ENCODE peak calls at places on chromosome X, in nine cellular contexts. G is SK-N-SH; Q is cardiac muscle cell; K is aorta; F is CD4-positive, CD25-positive, alpha-beta regulatory T cell; Z is kidney; M is mammary epithelial cell; Y is right cardiac atrium; S is lower lobe of right lung. B is an unnamed sample.

GRCh38 chrX:154719132-154719675 is 31.7 kb downstream of the GAB3 start:
- DNase-seq in M (no peak), Z (no peak), S (no peak), K (no peak), Y (no peak), Q (peak; percentile 72), G (no peak), F (no peak), B (no peak)

GRCh38 chrX:23773601-23774175 is 9.3 kb upstream of the SAT1 start:
- DNase-seq in Y (no peak), K (no peak), Z (no peak), Q (no peak), F (peak; percentile 55), S (no peak), M (no peak), G (no peak), B (no peak)

GRCh38 chrX:112058255-112058654 is 24.3 kb downstream of the TRPC5 start:
- DNase-seq in F (no peak), Y (no peak), M (no peak), Z (no peak), Q (peak; percentile 3), K (no peak), S (no peak), G (no peak), B (no peak)

GRCh38 chrX:117860517-117860916 is 256.1 kb downstream of the KLHL13 start:
- DNase-seq in K (no peak), Z (no peak), M (no peak), Q (no peak), G (no peak), F (no peak), Y (no peak), S (no peak), B (no peak)

GRCh38 chrX:150977411-150978162 is 5.5 kb upstream of the HMGB3 start:
- DNase-seq in S (no peak), M (no peak), K (no peak), F (no peak), Q (no peak), Z (no peak), G (no peak), Y (no peak), B (no peak)

GRCh38 chrX:46260502-46260901 is 284.7 kb downstream of the ZNF674 start:
- DNase-seq in Q (no peak), S (no peak), Z (no peak), G (no peak), K (no peak), F (no peak), M (peak; percentile 97), Y (no peak), B (no peak)

GRCh38 chrX:18620349-18620748 is 51.6 kb downstream of the RS1 start:
- DNase-seq in F (no peak), M (no peak), Z (no peak), Y (no peak), K (no peak), Q (no peak), S (no peak), G (no peak), B (peak; percentile 58)

GRCh38 chrX:153972368-153973126 is at the start of gene TMEM187:
- DNase-seq in S (peak; percentile 89), F (peak; percentile 92), K (peak; percentile 94), Z (peak; percentile 96), M (peak; percentile 93), G (peak; percentile 95), Q (peak; percentile 86), Y (peak; percentile 92), B (peak; percentile 88)

GRCh38 chrX:132831336-132831973 is 127.0 kb downstream of the HS6ST2 start:
- DNase-seq in Z (no peak), K (no peak), Y (no peak), Q (no peak), G (no peak), F (no peak), S (no peak), M (no peak), B (no peak)

GRCh38 chrX:18271725-18272124 is 51.0 kb upstream of the BEND2 start:
- DNase-seq in Y (no peak), Z (no peak), M (no peak), Q (no peak), K (no peak), G (no peak), F (no peak), S (no peak), B (no peak)

GRCh38 chrX:39741904-39742303 is 355.9 kb downstream of the BCOR start:
- DNase-seq in S (no peak), G (no peak), K (no peak), Q (no peak), Y (no peak), F (no peak), M (no peak), Z (no peak), B (no peak)

GRCh38 chrX:72714471-72714916 is 388 bp upstream of the PHKA1 start:
- DNase-seq in K (peak; percentile 83), Z (peak; percentile 76), Q (peak; percentile 86), G (peak; percentile 66), M (peak; percentile 51), F (no peak), S (peak; percentile 65), Y (peak; percentile 89), B (peak; percentile 68)

GRCh38 chrX:16119353-16120220 is 3.8 kb upstream of the GRPR start:
- DNase-seq in M (no peak), F (no peak), S (no peak), Q (no peak), Z (no peak), K (no peak), Y (no peak), G (no peak), B (no peak)

GRCh38 chrX:20913760-20914159 is 460.5 kb upstream of the CNKSR2 start:
- DNase-seq in Y (no peak), Q (no peak), Z (no peak), K (no peak), S (no peak), G (no peak), M (no peak), F (no peak), B (no peak)

GRCh38 chrX:1542994-1543725 is 6.2 kb upstream of the P2RY8 start:
- DNase-seq in K (no peak), F (no peak), S (no peak), M (no peak), Z (no peak), G (no peak), Q (no peak), Y (no peak), B (no peak)

GRCh38 chrX:129600981-129601424 is 53.8 kb downstream of the APLN start:
- DNase-seq in M (peak; percentile 30), S (no peak), Y (no peak), Q (peak; percentile 32), G (peak; percentile 51), Z (no peak), F (peak; percentile 31), K (no peak), B (no peak)

DNA sequence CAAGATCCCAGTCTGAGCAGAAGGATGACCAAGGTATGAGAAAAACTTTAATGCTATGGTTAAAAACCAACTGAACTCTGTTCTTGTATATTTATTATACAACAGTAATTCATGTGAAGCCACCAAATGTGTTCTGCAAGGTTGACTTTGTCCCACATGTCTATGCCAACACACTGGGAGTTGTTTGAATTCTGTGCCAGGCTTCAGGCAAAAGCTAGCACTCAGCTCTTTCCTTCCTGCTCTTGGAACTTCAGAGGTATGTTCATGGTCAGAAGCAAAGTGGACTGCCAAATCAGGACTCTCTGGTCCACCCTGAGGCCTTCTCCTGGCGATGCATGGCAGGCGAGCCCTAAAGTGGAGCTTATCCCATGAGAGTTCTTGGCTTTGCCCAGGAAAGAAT is 205.6 kb upstream of the AR start:
- DNase-seq in Z (no peak), K (no peak), Y (no peak), G (no peak), M (no peak), F (no peak), Q (no peak), S (no peak), B (no peak)
- H3K27ac ChIP-seq in Z (no peak overlapping the region), K (no peak overlapping the region), Y (no peak overlapping the region), G (no peak overlapping the region), M (no peak overlapping the region), F (no peak overlapping the region), Q (no peak overlapping the region), S (no peak overlapping the region), B (no peak overlapping the region)

GRCh38 chrX:115459883-115460564 is 101.0 kb upstream of the PLS3 start:
- DNase-seq in M (no peak), F (no peak), G (no peak), Z (no peak), Y (no peak), K (no peak), S (no peak), Q (peak; percentile 57), B (no peak)
- H3K27ac ChIP-seq in M (no peak overlapping the region), F (no peak overlapping the region), G (no peak overlapping the region), Z (no peak overlapping the region), Y (no peak overlapping the region), K (peak overlapping the region; percentile 43), S (no peak overlapping the region), Q (no peak overlapping the region), B (no peak overlapping the region)

GRCh38 chrX:7117587-7117986 is 29.9 kb upstream of the STS start:
- DNase-seq in K (no peak), F (no peak), S (no peak), G (no peak), Q (no peak), Y (no peak), Z (no peak), M (no peak), B (no peak)
- H3K27ac ChIP-seq in K (no peak overlapping the region), F (no peak overlapping the region), S (no peak overlapping the region), G (no peak overlapping the region), Q (no peak overlapping the region), Y (no peak overlapping the region), Z (no peak overlapping the region), M (no peak overlapping the region), B (no peak overlapping the region)

DNA sequence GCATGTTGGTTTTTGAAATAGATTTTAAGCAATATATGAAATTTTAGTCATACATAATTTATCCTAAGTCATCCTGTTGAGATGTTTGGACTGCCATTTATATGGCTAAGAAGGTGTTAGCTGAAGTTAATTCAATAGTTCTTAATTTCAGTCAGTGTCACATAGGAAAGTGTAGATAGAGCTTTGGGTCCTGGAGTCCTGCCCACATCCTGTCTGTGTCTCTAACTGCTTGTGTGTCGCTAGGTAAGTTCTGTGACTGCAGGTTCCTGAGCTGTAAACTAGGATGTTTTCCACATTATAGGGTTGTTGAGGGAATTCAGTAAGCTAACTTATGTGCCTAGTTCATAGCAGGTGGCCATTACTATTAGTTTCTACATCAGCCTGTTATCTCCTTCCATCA is 20.7 kb downstream of the OFD1 start:
- DNase-seq in F (peak; percentile 19), Z (no peak), S (no peak), Y (no peak), K (no peak), Q (no peak), M (no peak), G (no peak), B (no peak)
- H3K27ac ChIP-seq in F (peak overlapping the region; percentile 14), Z (no peak overlapping the region), S (no peak overlapping the region), Y (no peak overlapping the region), K (no peak overlapping the region), Q (no peak overlapping the region), M (no peak overlapping the region), G (no peak overlapping the region), B (no peak overlapping the region)

B was measured in stomach.